ENCODE peak calls at places on chromosome 5, in five cellular contexts. K is foreskin fibroblast; Q is stimulated activated naive CD8-positive, alpha-beta T cell treated with anti-CD3 and anti-CD28 coated beads, Interleukin-15, Interleukin-2, amounts not matched to agents 100 U/mL and 50 U/mL, for 24 hours; C is COR-L47; I is psoas muscle. F is an unnamed sample.

GRCh38 chr5:1312206-1312605 is 17.3 kb upstream of the TERT start:
- DNase-seq in I (peak), Q (peak), K (no peak), C (no peak), F (no peak)

GRCh38 chr5:119360905-119361605 is 5.2 kb downstream of the TNFAIP8 start:
- DNase-seq in Q (no peak), C (no peak), I (no peak), K (peak), F (no peak)

GRCh38 chr5:119524461-119524860 is 72.2 kb downstream of the HSD17B4 start:
- DNase-seq in K (no peak), I (no peak), Q (no peak), C (no peak), F (no peak)

GRCh38 chr5:140165101-140165920 is 9.7 kb upstream of the CYSTM1 start:
- DNase-seq in C (no peak), I (no peak), K (no peak), Q (no peak), F (peak)

GRCh38 chr5:103849934-103850333 is 287.3 kb upstream of the NUDT12 start:
- DNase-seq in K (peak), Q (no peak), C (no peak), I (no peak), F (no peak)

GRCh38 chr5:7873216-7873615 is 4.3 kb downstream of the MTRR start:
- DNase-seq in Q (no peak), K (no peak), I (no peak), C (no peak), F (no peak)

GRCh38 chr5:54484219-54484894 is 28.9 kb downstream of the HSPB3 start:
- DNase-seq in I (no peak), K (no peak), Q (no peak), C (no peak), F (no peak)

GRCh38 chr5:28082610-28083009 is 1044.2 kb upstream of the CDH9 start:
- DNase-seq in C (no peak), I (no peak), K (no peak), Q (no peak), F (no peak)

GRCh38 chr5:116071211-116071610 is 13.6 kb upstream of the COMMD10 start:
- DNase-seq in I (no peak), K (no peak), C (no peak), Q (no peak), F (no peak)

GRCh38 chr5:37833990-37834389 is 5.9 kb downstream of the GDNF start:
- DNase-seq in C (no peak), Q (no peak), I (no peak), K (no peak), F (no peak)

GRCh38 chr5:64979518-64979917 is 210.8 kb downstream of the CWC27 start:
- DNase-seq in Q (no peak), K (no peak), I (no peak), C (no peak), F (no peak)

GRCh38 chr5:82641362-82641988 is 363.3 kb upstream of the RPS23 start:
- DNase-seq in K (peak), Q (peak), C (peak), I (peak), F (peak)

GRCh38 chr5:69024241-69024651 is 69.6 kb upstream of the SLC30A5 start:
- DNase-seq in K (no peak), C (peak), I (no peak), Q (no peak), F (peak)

GRCh38 chr5:38948501-38948900 is 102.7 kb downstream of the OSMR start:
- DNase-seq in I (no peak), K (peak), C (no peak), Q (no peak), F (no peak)

GRCh38 chr5:107743357-107744000 is 72.7 kb upstream of the EFNA5 start:
- DNase-seq in I (no peak), K (peak), Q (no peak), C (no peak), F (no peak)

GRCh38 chr5:32645246-32645645 is 59.9 kb downstream of the SUB1 start:
- DNase-seq in K (no peak), C (no peak), Q (no peak), I (no peak), F (no peak)

GRCh38 chr5:62594364-62594984 is 15.9 kb downstream of the LRRC70 start:
- DNase-seq in I (no peak), K (no peak), Q (no peak), C (no peak), F (no peak)

GRCh38 chr5:95924720-95925119 is 36.9 kb downstream of the ELL2 start:
- DNase-seq in C (no peak), K (peak), I (no peak), Q (no peak), F (no peak)

GRCh38 chr5:65364907-65365306 is 116.8 kb downstream of the ADAMTS6 start:
- DNase-seq in C (peak), I (no peak), Q (no peak), K (no peak), F (no peak)

GRCh38 chr5:67696446-67696845 is 499.8 kb upstream of the CD180 start:
- DNase-seq in C (no peak), Q (no peak), I (no peak), K (no peak), F (no peak)

GRCh38 chr5:100643473-100643872 is 108.3 kb downstream of the FAM174A start:
- DNase-seq in K (no peak), C (peak), Q (no peak), I (no peak), F (peak)

F was measured in dermis blood vessel endothelial cell.